ENCODE peak calls at places on chromosomes 1 and 21, in six cellular contexts. O, E, S, B, V and Z are unnamed samples.

GRCh38 chr1:94047914-94048313 is 73.0 kb downstream of the ABCA4 start:
- DNase-seq in O (no peak), E (no peak), S (no peak), B (no peak), V (no peak), Z (no peak)

GRCh38 chr1:167489581-167490340 is 28.6 kb downstream of the CD247 start:
- DNase-seq in O (peak; percentile 63), E (no peak), S (no peak), B (no peak), V (no peak), Z (no peak)

GRCh38 chr1:41539999-41540398 is 55.5 kb upstream of the EDN2 start:
- DNase-seq in O (no peak), E (no peak), S (peak; percentile 19), B (no peak), V (no peak), Z (no peak)

GRCh38 chr1:115356356-115356755 is 18.3 kb upstream of the NGF start:
- DNase-seq in O (no peak), E (peak; percentile 5), S (no peak), B (no peak), V (no peak), Z (no peak)

GRCh38 chr21:26080211-26080610 is 90.4 kb downstream of the APP start:
- DNase-seq in O (no peak), E (no peak), S (no peak), B (no peak), V (no peak), Z (no peak)

GRCh38 chr1:112510340-112510739 is 1.6 kb downstream of the WNT2B start:
- DNase-seq in O (no peak), E (no peak), S (no peak), B (no peak), V (no peak), Z (no peak)

GRCh38 chr1:19080715-19081114 is 124.2 kb upstream of the IFFO2 start:
- DNase-seq in O (no peak), E (no peak), S (no peak), B (no peak), V (no peak), Z (no peak)

GRCh38 chr1:228341814-228342626 is 64.6 kb downstream of the TRIM11 start:
- DNase-seq in O (no peak), E (no peak), S (no peak), B (peak; percentile 16), V (no peak), Z (peak; percentile 5)

GRCh38 chr1:117173711-117174110 is 37.0 kb downstream of the VTCN1 start:
- DNase-seq in O (no peak), E (no peak), S (no peak), B (no peak), V (no peak), Z (no peak)

GRCh38 chr1:212721388-212722247 is 22.0 kb upstream of the BATF3 start:
- DNase-seq in O (no peak), E (peak; percentile 40), S (peak; percentile 49), B (no peak), V (no peak), Z (no peak)

GRCh38 chr1:217137210-217137871 is 414.1 kb upstream of the ESRRG start:
- DNase-seq in O (no peak), E (no peak), S (no peak), B (no peak), V (no peak), Z (no peak)

GRCh38 chr1:10171995-10172669 is 38.2 kb upstream of the KIF1B start:
- DNase-seq in O (no peak), E (no peak), S (no peak), B (no peak), V (no peak), Z (no peak)

GRCh38 chr1:41232305-41232704 is 9.8 kb downstream of the SCMH1 start:
- DNase-seq in O (no peak), E (no peak), S (no peak), B (no peak), V (no peak), Z (no peak)

GRCh38 chr1:62765981-62766380 is 18.0 kb upstream of the ATG4C start:
- DNase-seq in O (no peak), E (no peak), S (no peak), B (no peak), V (no peak), Z (no peak)

GRCh38 chr1:28244549-28245251 is 8.8 kb downstream of the ATP5IF1 start:
- DNase-seq in O (no peak), E (no peak), S (no peak), B (no peak), V (no peak), Z (no peak)

GRCh38 chr21:16279658-16280581 is 550.1 kb downstream of the USP25 start:
- DNase-seq in O (no peak), E (no peak), S (no peak), B (peak; percentile 19), V (no peak), Z (peak; percentile 91)

GRCh38 chr1:232393834-232394146 is 236.1 kb downstream of the SIPA1L2 start:
- DNase-seq in O (no peak), E (no peak), S (no peak), B (no peak), V (no peak), Z (no peak)

GRCh38 chr1:179087665-179088064 is 5.8 kb downstream of the TOR3A start:
- DNase-seq in O (no peak), E (no peak), S (no peak), B (no peak), V (no peak), Z (no peak)
- H3K4me3 ChIP-seq in O (no peak overlapping the region), E (no peak overlapping the region), S (no peak overlapping the region), B (no peak overlapping the region), V (no peak overlapping the region), Z (no peak overlapping the region)

GRCh38 chr1:48793863-48794262 is 17.2 kb upstream of the BEND5 start:
- DNase-seq in O (no peak), E (no peak), S (no peak), B (no peak), V (no peak), Z (no peak)
- H3K4me1 ChIP-seq in O (no peaks in the 10 kb centered on the region), E (no peaks in the 10 kb centered on the region), S (no peaks in the 10 kb centered on the region), B (no peaks in the 10 kb centered on the region), V (no peaks in the 10 kb centered on the region), Z (no peaks in the 10 kb centered on the region)

DNA sequence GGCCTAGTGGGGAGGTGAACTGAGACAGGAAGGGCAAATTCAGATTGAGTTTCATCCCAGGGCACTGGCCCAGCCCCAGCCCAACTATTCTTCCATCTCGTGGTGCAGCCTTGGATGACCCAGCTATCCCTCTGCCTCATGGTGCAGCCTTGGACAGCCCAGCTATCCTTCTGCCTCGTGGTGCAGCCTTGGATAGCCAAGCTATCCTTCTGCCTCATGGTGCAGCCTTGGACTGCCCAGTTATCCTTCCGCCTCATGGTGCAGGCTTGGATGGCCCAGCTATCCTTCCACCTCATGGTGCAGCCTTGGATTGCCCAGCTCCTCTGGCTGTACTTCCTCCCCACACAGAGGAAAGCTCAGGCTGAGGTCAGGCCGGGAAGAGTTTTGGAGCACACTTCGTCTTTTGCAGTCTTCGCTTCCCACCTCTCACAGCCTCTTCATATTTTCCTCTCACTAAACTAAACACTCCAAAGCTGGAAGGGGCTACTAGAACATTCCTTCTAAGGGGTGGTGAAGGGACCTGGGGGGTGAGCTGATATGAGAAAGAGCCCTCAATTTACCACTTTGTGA is 69.8 kb upstream of the TTC34 start:
- DNase-seq in O (no peak), E (no peak), S (no peak), B (no peak), V (no peak), Z (no peak)
- H3K9me3 ChIP-seq in O (peaks cover 11% of the 10 kb centered on the region), E (peaks cover 49% of the 10 kb centered on the region), S (peaks cover 11% of the 10 kb centered on the region), B (peaks cover 14% of the 10 kb centered on the region), V (peaks cover 14% of the 10 kb centered on the region), Z (no peaks in the 10 kb centered on the region)

GRCh38 chr1:202745313-202745888 is 35.1 kb upstream of the SYT2 start:
- DNase-seq in O (no peak), E (no peak), S (no peak), B (no peak), V (no peak), Z (no peak)

GRCh38 chr1:202742496-202742895 is 32.2 kb upstream of the SYT2 start:
- DNase-seq in O (no peak), E (no peak), S (no peak), B (no peak), V (no peak), Z (no peak)
- H3K4me3 ChIP-seq in O (no peak overlapping the region), E (no peak overlapping the region), S (no peak overlapping the region), B (no peak overlapping the region), V (no peak overlapping the region), Z (no peak overlapping the region)

GRCh38 chr1:205317311-205317917 is 4.1 kb downstream of the NUAK2 start:
- DNase-seq in O (no peak), E (peak; percentile 68), S (peak; percentile 96), B (peak; percentile 82), V (no peak), Z (no peak)

GRCh38 chr1:205313681-205314308 is 7.8 kb downstream of the NUAK2 start:
- DNase-seq in O (no peak), E (no peak), S (peak; percentile 35), B (peak; percentile 37), V (no peak), Z (peak; percentile 96)

GRCh38 chr1:205318231-205318991 is 3.1 kb downstream of the NUAK2 start:
- DNase-seq in O (no peak), E (peak; percentile 93), S (no peak), B (no peak), V (no peak), Z (peak; percentile 46)

GRCh38 chr1:205314986-205315618 is 6.4 kb downstream of the NUAK2 start:
- DNase-seq in O (no peak), E (no peak), S (no peak), B (no peak), V (no peak), Z (no peak)

GRCh38 chr1:205316179-205316578 is 5.4 kb downstream of the NUAK2 start:
- DNase-seq in O (peak; percentile 13), E (no peak), S (no peak), B (no peak), V (no peak), Z (no peak)
- H3K4me1 ChIP-seq in O (peaks cover 83% of the 10 kb centered on the region), E (peaks cover 47% of the 10 kb centered on the region), S (peaks cover 90% of the 10 kb centered on the region), B (peaks cover 60% of the 10 kb centered on the region), V (peaks cover 42% of the 10 kb centered on the region), Z (peaks cover 64% of the 10 kb centered on the region)

DNA sequence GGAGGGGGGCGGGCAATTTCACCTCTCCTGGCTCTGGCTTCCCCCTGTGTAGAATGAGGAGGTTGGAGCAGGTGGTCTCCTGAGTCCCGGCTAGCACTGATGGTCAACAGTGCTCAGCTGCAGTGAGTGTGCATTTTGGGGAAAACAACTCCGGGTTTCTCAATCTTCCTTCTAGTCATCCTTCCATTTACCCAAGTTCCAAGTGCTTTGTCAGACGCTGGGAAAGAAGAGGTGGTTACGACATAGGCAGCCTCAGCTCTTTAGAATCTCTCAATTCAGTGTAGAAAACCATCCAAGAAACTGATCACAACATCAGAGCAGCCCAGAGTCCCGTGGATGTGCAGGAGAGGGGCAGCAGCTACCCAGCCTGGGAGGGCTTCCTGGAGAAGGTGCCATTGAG is 82.5 kb downstream of the ACTL8 start:
- DNase-seq in O (no peak), E (no peak), S (no peak), B (no peak), V (no peak), Z (no peak)
- H3K9me3 ChIP-seq in O (no peaks in the 10 kb centered on the region), E (no peaks in the 10 kb centered on the region), S (no peaks in the 10 kb centered on the region), B (no peaks in the 10 kb centered on the region), V (no peaks in the 10 kb centered on the region), Z (no peaks in the 10 kb centered on the region)